ENCODE peak calls at places on chromosomes 7 and 10, in six cellular contexts. One of them, this sample, is unnamed.

GRCh38 chr7:124085168-124085567 is 52.3 kb upstream of the TMEM229A start:
- DNase-seq in heart left ventricle: no peak
- DNase-seq in HEK293T: no peak
- DNase-seq in fibroblast of villous mesenchyme: no peak
- DNase-seq in NCI-H2081 treated with DMSO at 0.1 percent for 48 hours: peak; percentile 23
- DNase-seq in GM03348: no peak
- DNase-seq in this sample: no peak

GRCh38 chr7:73735526-73735905 is 3.1 kb downstream of the ABHD11 start:
- DNase-seq in fibroblast of villous mesenchyme: no peak
- DNase-seq in heart left ventricle: no peak
- DNase-seq in GM03348: no peak
- DNase-seq in NCI-H2081 treated with DMSO at 0.1 percent for 48 hours: no peak
- DNase-seq in HEK293T: no peak
- DNase-seq in this sample: no peak

GRCh38 chr7:91512958-91513357 is 248.7 kb downstream of the FZD1 start:
- DNase-seq in NCI-H2081 treated with DMSO at 0.1 percent for 48 hours: no peak
- DNase-seq in GM03348: no peak
- DNase-seq in heart left ventricle: no peak
- DNase-seq in fibroblast of villous mesenchyme: peak; percentile 47
- DNase-seq in HEK293T: no peak
- DNase-seq in this sample: peak; percentile 2

GRCh38 chr7:44087914-44088838 is 5.8 kb upstream of the POLM start:
- DNase-seq in GM03348: peak; percentile 90
- DNase-seq in heart left ventricle: peak; percentile 81
- DNase-seq in NCI-H2081 treated with DMSO at 0.1 percent for 48 hours: no peak
- DNase-seq in HEK293T: no peak
- DNase-seq in fibroblast of villous mesenchyme: peak; percentile 82
- DNase-seq in this sample: no peak

GRCh38 chr10:132912685-132913558 is 29.4 kb downstream of the CFAP46 start:
- DNase-seq in GM03348: no peak
- DNase-seq in heart left ventricle: no peak
- DNase-seq in HEK293T: no peak
- DNase-seq in NCI-H2081 treated with DMSO at 0.1 percent for 48 hours: no peak
- DNase-seq in fibroblast of villous mesenchyme: no peak
- DNase-seq in this sample: no peak

GRCh38 chr10:90213346-90213745 is 512.0 kb downstream of the KIF20B start:
- DNase-seq in GM03348: no peak
- DNase-seq in HEK293T: no peak
- DNase-seq in fibroblast of villous mesenchyme: no peak
- DNase-seq in NCI-H2081 treated with DMSO at 0.1 percent for 48 hours: no peak
- DNase-seq in heart left ventricle: no peak
- DNase-seq in this sample: no peak

GRCh38 chr10:122368502-122369254 is 5.8 kb upstream of the PLEKHA1 start:
- DNase-seq in fibroblast of villous mesenchyme: no peak
- DNase-seq in HEK293T: no peak
- DNase-seq in heart left ventricle: peak; percentile 41
- DNase-seq in NCI-H2081 treated with DMSO at 0.1 percent for 48 hours: no peak
- DNase-seq in GM03348: no peak
- DNase-seq in this sample: no peak

GRCh38 chr10:16686081-16686902 is 130.9 kb downstream of the RSU1 start:
- DNase-seq in HEK293T: peak; percentile 10
- DNase-seq in heart left ventricle: no peak
- DNase-seq in fibroblast of villous mesenchyme: peak; percentile 5
- DNase-seq in NCI-H2081 treated with DMSO at 0.1 percent for 48 hours: no peak
- DNase-seq in GM03348: no peak
- DNase-seq in this sample: no peak

GRCh38 chr7:36526720-36527548 is 137.3 kb downstream of the ANLN start:
- DNase-seq in heart left ventricle: no peak
- DNase-seq in HEK293T: no peak
- DNase-seq in fibroblast of villous mesenchyme: peak; percentile 46
- DNase-seq in NCI-H2081 treated with DMSO at 0.1 percent for 48 hours: no peak
- DNase-seq in GM03348: peak; percentile 48
- DNase-seq in this sample: peak; percentile 75

GRCh38 chr7:2668401-2668800 is 19.6 kb upstream of the AMZ1 start:
- DNase-seq in GM03348: no peak
- DNase-seq in NCI-H2081 treated with DMSO at 0.1 percent for 48 hours: no peak
- DNase-seq in heart left ventricle: no peak
- DNase-seq in fibroblast of villous mesenchyme: peak; percentile 81
- DNase-seq in HEK293T: no peak
- DNase-seq in this sample: peak; percentile 95

GRCh38 chr7:134366481-134366880 is 49.8 kb upstream of the SLC35B4 start:
- DNase-seq in fibroblast of villous mesenchyme: no peak
- DNase-seq in heart left ventricle: no peak
- DNase-seq in GM03348: no peak
- DNase-seq in NCI-H2081 treated with DMSO at 0.1 percent for 48 hours: no peak
- DNase-seq in HEK293T: no peak
- DNase-seq in this sample: no peak

GRCh38 chr10:102919237-102919959 is 1.3 kb downstream of the CNNM2 start:
- DNase-seq in GM03348: peak; percentile 7
- DNase-seq in HEK293T: no peak
- DNase-seq in heart left ventricle: peak; percentile 39
- DNase-seq in NCI-H2081 treated with DMSO at 0.1 percent for 48 hours: no peak
- DNase-seq in fibroblast of villous mesenchyme: no peak
- DNase-seq in this sample: peak; percentile 32

GRCh38 chr10:112022196-112022595 is 161.4 kb downstream of the GPAM start:
- DNase-seq in GM03348: no peak
- DNase-seq in fibroblast of villous mesenchyme: no peak
- DNase-seq in NCI-H2081 treated with DMSO at 0.1 percent for 48 hours: no peak
- DNase-seq in HEK293T: no peak
- DNase-seq in heart left ventricle: no peak
- DNase-seq in this sample: no peak

GRCh38 chr10:31929986-31930675 is 1.5 kb upstream of the ARHGAP12 start:
- DNase-seq in NCI-H2081 treated with DMSO at 0.1 percent for 48 hours: no peak
- DNase-seq in heart left ventricle: no peak
- DNase-seq in fibroblast of villous mesenchyme: peak; percentile 37
- DNase-seq in GM03348: peak; percentile 16
- DNase-seq in HEK293T: no peak
- DNase-seq in this sample: no peak

GRCh38 chr7:24728503-24729364 is 28.5 kb downstream of the GSDME start:
- DNase-seq in NCI-H2081 treated with DMSO at 0.1 percent for 48 hours: no peak
- DNase-seq in GM03348: peak; percentile 35
- DNase-seq in HEK293T: no peak
- DNase-seq in fibroblast of villous mesenchyme: peak; percentile 42
- DNase-seq in heart left ventricle: no peak
- DNase-seq in this sample: no peak

GRCh38 chr7:140640060-140640611 is 477 bp downstream of the DENND2A start:
- DNase-seq in NCI-H2081 treated with DMSO at 0.1 percent for 48 hours: no peak
- DNase-seq in heart left ventricle: peak; percentile 69
- DNase-seq in fibroblast of villous mesenchyme: peak; percentile 44
- DNase-seq in GM03348: peak; percentile 75
- DNase-seq in HEK293T: peak; percentile 78
- DNase-seq in this sample: peak; percentile 66

GRCh38 chr10:22714524-22715289 is at the start of gene PIP4K2A:
- DNase-seq in GM03348: peak; percentile 95
- DNase-seq in fibroblast of villous mesenchyme: peak; percentile 77
- DNase-seq in HEK293T: peak; percentile 79
- DNase-seq in NCI-H2081 treated with DMSO at 0.1 percent for 48 hours: no peak
- DNase-seq in heart left ventricle: peak; percentile 85
- DNase-seq in this sample: peak; percentile 71

GRCh38 chr10:43846187-43846680 is 197.6 kb upstream of the ZNF32 start:
- DNase-seq in heart left ventricle: no peak
- DNase-seq in NCI-H2081 treated with DMSO at 0.1 percent for 48 hours: no peak
- DNase-seq in fibroblast of villous mesenchyme: peak; percentile 54
- DNase-seq in GM03348: peak; percentile 71
- DNase-seq in HEK293T: no peak
- DNase-seq in this sample: peak; percentile 63

GRCh38 chr7:2680792-2681490 is 7.1 kb upstream of the AMZ1 start:
- DNase-seq in heart left ventricle: peak; percentile 88
- DNase-seq in HEK293T: peak; percentile 82
- DNase-seq in NCI-H2081 treated with DMSO at 0.1 percent for 48 hours: no peak
- DNase-seq in fibroblast of villous mesenchyme: peak; percentile 67
- DNase-seq in GM03348: peak; percentile 91
- DNase-seq in this sample: peak; percentile 72

GRCh38 chr10:96044686-96045085 is 1.3 kb downstream of the CCNJ start:
- DNase-seq in HEK293T: peak; percentile 15
- DNase-seq in fibroblast of villous mesenchyme: peak; percentile 62
- DNase-seq in NCI-H2081 treated with DMSO at 0.1 percent for 48 hours: no peak
- DNase-seq in GM03348: peak; percentile 22
- DNase-seq in heart left ventricle: no peak
- DNase-seq in this sample: peak; percentile 55

GRCh38 chr10:5611899-5612680 is 54.3 kb downstream of the ASB13 start:
- DNase-seq in heart left ventricle: no peak
- DNase-seq in HEK293T: no peak
- DNase-seq in fibroblast of villous mesenchyme: no peak
- DNase-seq in NCI-H2081 treated with DMSO at 0.1 percent for 48 hours: no peak
- DNase-seq in GM03348: no peak
- DNase-seq in this sample: no peak

GRCh38 chr10:42962902-42963231 is 114.0 kb upstream of the RET start:
- DNase-seq in NCI-H2081 treated with DMSO at 0.1 percent for 48 hours: no peak
- DNase-seq in fibroblast of villous mesenchyme: no peak
- DNase-seq in heart left ventricle: peak; percentile 12
- DNase-seq in GM03348: no peak
- DNase-seq in HEK293T: no peak
- DNase-seq in this sample: no peak

GRCh38 chr10:131475803-131476202 is 164.3 kb upstream of the TCERG1L start:
- DNase-seq in NCI-H2081 treated with DMSO at 0.1 percent for 48 hours: no peak
- DNase-seq in fibroblast of villous mesenchyme: no peak
- DNase-seq in heart left ventricle: no peak
- DNase-seq in GM03348: no peak
- DNase-seq in HEK293T: no peak
- DNase-seq in this sample: no peak

GRCh38 chr10:127168251-127168650 is 28.1 kb downstream of the INSYN2A start:
- DNase-seq in HEK293T: no peak
- DNase-seq in fibroblast of villous mesenchyme: no peak
- DNase-seq in GM03348: no peak
- DNase-seq in NCI-H2081 treated with DMSO at 0.1 percent for 48 hours: no peak
- DNase-seq in heart left ventricle: no peak
- DNase-seq in this sample: no peak

GRCh38 chr10:8416755-8417154 is 362.3 kb downstream of the GATA3 start:
- DNase-seq in fibroblast of villous mesenchyme: no peak
- DNase-seq in GM03348: no peak
- DNase-seq in NCI-H2081 treated with DMSO at 0.1 percent for 48 hours: no peak
- DNase-seq in heart left ventricle: no peak
- DNase-seq in HEK293T: no peak
- DNase-seq in this sample: no peak